ENCODE peak calls at places on chromosomes 13 and 19, in four cellular contexts. C is K562, T is HepG2, J is GM12878. S is an unnamed sample.

GRCh38 chr13:35782793-35783192 is 306.3 kb upstream of the MAB21L1 start:
- DNase-seq in C (no peak), T (no peak), J (no peak), S (no peak)

GRCh38 chr13:110771194-110771593 is 57.7 kb downstream of the ING1 start:
- DNase-seq in C (no peak), T (no peak), J (no peak), S (no peak)

GRCh38 chr19:4007836-4008539 is 452 bp downstream of the PIAS4 start:
- DNase-seq in C (peak; percentile 42), T (peak; percentile 18), J (no peak), S (no peak)

GRCh38 chr13:22592515-22592914 is 588.3 kb upstream of the SGCG start:
- DNase-seq in C (no peak), T (no peak), J (no peak), S (no peak)

GRCh38 chr13:110876592-110876991 is 38.3 kb downstream of the ANKRD10 start:
- DNase-seq in C (peak; percentile 30), T (no peak), J (no peak), S (no peak)

GRCh38 chr13:24178847-24179845 is 18.6 kb downstream of the SPATA13 start:
- DNase-seq in C (no peak), T (no peak), J (no peak), S (no peak)

GRCh38 chr13:45696610-45697226 is 5.4 kb upstream of the CBY2 start:
- DNase-seq in C (no peak), T (no peak), J (peak; percentile 64), S (no peak)

GRCh38 chr19:679418-680286 is 3.5 kb downstream of the FSTL3 start:
- DNase-seq in C (peak; percentile 61), T (no peak), J (no peak), S (no peak)

GRCh38 chr19:33168528-33168927 is 25.6 kb upstream of the LRP3 start:
- DNase-seq in C (no peak), T (no peak), J (no peak), S (no peak)

GRCh38 chr19:49552749-49553148 is 24.9 kb downstream of the RCN3 start:
- DNase-seq in C (no peak), T (no peak), J (no peak), S (no peak)

GRCh38 chr19:3660493-3661219 is 34.1 kb upstream of the CACTIN start:
- DNase-seq in C (no peak), T (no peak), J (no peak), S (no peak)

GRCh38 chr19:30549151-30549550 is 177.0 kb downstream of the ZNF536 start:
- DNase-seq in C (no peak), T (no peak), J (no peak), S (no peak)

GRCh38 chr13:39373108-39373507 is 229.9 kb downstream of the LHFPL6 start:
- DNase-seq in C (no peak), T (no peak), J (no peak), S (no peak)

GRCh38 chr19:1700733-1701663 is 48.6 kb upstream of the TCF3 start:
- DNase-seq in C (no peak), T (no peak), J (no peak), S (no peak)

GRCh38 chr19:57803594-57804325 is 11.0 kb downstream of the ZNF552 start:
- DNase-seq in C (no peak), T (peak; percentile 30), J (no peak), S (no peak)

GRCh38 chr13:30718661-30719520 is 16.5 kb upstream of the ALOX5AP start:
- DNase-seq in C (no peak), T (peak; percentile 24), J (no peak), S (no peak)

GRCh38 chr19:52170304-52170703 is 1.1 kb downstream of the ZNF836 start:
- DNase-seq in C (no peak), T (no peak), J (no peak), S (no peak)

GRCh38 chr19:50333235-50333736 is 4.1 kb upstream of the KCNC3 start:
- DNase-seq in C (peak; percentile 89), T (peak; percentile 72), J (peak; percentile 82), S (peak; percentile 82)

GRCh38 chr13:35791191-35791902 is 314.9 kb upstream of the MAB21L1 start:
- DNase-seq in C (no peak), T (no peak), J (no peak), S (no peak)

GRCh38 chr19:16051254-16052025 is 24.9 kb upstream of the TPM4 start:
- DNase-seq in C (peak; percentile 69), T (no peak), J (no peak), S (no peak)

GRCh38 chr13:50425772-50426171 is 410.5 kb downstream of the KCNRG start:
- DNase-seq in C (peak; percentile 13), T (no peak), J (no peak), S (no peak)
- TF ChIP-seq FOXK2 in C (no peak), T (no peak), J (no peak), S (no peak)

DNA sequence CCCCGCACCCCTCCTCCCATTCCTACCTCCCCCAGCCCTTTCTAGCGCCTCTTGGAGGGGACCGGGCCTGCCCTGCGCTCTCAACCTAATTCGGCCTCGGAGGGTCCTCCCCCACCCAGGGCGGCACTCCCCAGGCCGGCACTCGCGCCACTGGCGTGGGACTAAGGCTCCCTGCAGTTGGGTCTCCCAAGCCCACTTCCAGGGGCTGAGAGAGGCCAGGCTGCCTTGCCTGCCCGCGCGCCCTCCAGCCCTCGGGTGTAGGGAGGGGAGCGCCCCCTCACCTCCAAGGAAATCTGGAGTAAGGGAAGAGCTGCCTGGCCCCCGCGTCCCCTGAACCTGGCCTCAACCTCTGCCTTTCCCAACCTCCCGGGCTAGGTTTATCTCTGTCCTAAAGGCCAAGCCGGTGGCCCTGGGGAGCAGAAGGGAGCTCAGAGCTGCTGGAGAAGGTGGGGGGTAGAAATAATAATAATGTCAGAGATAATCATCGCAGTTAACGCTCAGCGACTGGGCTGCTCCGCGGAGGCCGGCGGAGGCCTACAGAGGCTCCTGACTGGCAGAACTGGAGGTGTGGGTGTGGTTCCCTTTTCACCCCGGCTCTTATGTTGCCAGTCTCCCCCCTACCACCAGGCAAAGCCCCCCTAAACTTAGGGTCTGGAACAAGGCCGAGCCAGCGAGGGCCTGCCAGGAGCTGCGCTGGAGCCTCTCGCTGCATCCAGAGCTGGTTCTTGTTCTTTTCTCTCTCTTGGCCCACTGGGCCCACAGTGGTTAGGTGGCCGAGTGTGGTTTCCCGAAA is 9.6 kb downstream of the ZIC2 start:
- DNase-seq in C (no peak), T (no peak), J (no peak), S (no peak)
- TF ChIP-seq FOXK2 in C (no peak), T (no peak), J (no peak), S (no peak)

GRCh38 chr13:98217597-98217996 is 40.5 kb upstream of the RNF113B start:
- DNase-seq in C (no peak), T (no peak), J (no peak), S (no peak)

GRCh38 chr13:98215508-98215907 is 38.4 kb upstream of the RNF113B start:
- DNase-seq in C (no peak), T (no peak), J (no peak), S (no peak)

GRCh38 chr13:98214707-98215106 is 37.6 kb upstream of the RNF113B start:
- DNase-seq in C (no peak), T (no peak), J (no peak), S (no peak)

GRCh38 chr13:98216711-98217110 is 39.6 kb upstream of the RNF113B start:
- DNase-seq in C (no peak), T (no peak), J (peak; percentile 15), S (no peak)

DNA sequence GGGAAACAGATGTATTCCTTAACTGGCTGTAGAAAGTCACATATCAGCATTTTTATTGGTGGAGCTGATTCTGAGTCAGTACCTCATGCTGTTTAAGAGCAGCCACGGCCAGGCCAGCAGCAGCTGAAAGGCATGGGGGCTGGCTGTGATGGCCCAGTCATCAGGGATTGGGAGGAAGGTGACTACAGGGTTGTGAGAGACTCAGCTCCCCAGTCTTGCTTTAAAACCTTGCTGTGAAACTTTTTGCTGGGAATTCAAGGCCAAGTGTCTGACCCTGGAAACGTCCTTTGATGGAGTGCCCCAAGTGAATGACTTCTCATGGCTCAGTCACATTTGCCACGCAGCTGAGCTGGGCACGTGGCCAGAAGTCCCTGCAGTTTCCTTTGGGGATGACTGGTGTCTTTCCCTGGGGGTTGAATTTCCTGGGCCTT is 39.1 kb upstream of the RNF113B start:
- DNase-seq in C (no peak), T (no peak), J (no peak), S (peak; percentile 45)
- TF ChIP-seq FOXK2 in C (no peak), T (no peak), J (no peak), S (no peak)

DNA sequence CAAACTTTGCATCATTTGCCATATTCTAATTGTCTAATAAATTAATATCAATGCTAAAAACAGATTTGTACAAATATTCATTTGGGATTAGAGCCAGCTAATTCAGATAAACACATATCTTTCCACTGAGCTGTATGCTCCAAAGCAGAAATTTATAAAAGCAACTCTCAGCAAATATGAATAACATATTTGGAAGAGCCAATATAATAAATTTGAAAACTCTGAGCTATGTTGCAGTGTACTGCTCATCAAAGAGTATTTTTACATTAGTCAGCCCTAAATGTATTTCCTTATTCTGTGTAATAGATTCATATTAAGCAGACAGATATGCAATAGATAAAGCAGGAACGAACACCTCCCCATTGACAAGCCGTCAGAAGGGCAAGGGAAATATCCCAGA is 970.1 kb downstream of the EFNB2 start:
- DNase-seq in C (no peak), T (no peak), J (no peak), S (no peak)
- TF ChIP-seq FOXK2 in C (no peak), T (no peak), J (no peak), S (no peak)

DNA sequence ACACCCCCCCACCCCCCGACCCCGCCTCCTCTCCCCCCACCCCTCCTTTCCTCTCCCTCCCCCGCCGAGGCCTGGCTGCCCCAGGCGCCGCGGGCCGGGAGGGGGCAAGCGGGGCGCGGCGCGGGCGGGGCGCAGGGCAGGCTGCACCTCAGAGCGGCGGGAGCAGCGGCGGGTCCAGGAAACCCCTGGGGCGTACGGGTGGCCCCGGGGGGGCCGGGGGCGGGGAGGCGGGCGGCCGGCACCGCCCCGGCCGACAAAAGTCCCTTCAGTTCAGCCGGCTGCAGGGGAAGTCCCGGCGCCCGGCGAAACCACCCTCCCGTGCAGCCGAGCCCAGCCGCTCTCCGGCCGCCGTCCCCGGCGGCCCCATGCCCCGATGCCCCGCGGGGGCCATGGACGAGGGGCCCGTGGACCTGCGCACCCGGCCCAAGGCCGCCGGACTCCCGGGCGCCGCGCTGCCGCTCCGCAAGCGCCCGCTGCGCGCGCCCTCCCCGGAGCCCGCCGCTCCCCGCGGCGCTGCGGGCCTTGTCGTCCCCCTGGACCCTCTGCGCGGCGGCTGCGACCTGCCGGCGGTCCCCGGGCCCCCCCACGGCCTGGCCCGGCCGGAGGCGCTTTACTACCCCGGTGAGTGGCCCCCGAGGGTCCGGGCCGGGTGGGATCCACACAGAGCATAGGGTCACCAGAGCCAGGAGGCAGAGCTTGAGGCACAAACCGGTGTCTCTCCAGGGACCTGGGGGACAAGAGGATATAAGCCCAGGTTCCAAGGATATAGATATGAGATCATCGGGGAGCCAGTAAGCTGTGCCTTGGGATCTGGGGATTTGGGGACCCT is at the start of gene BCL3:
- DNase-seq in C (peak; percentile 82), T (no peak), J (no peak), S (peak; percentile 46)
- TF ChIP-seq FOXK2 in C (no peak), T (no peak), J (no peak), S (no peak)

GRCh38 chr19:12626958-12627357 is 16.2 kb downstream of the ZNF791 start:
- DNase-seq in C (no peak), T (no peak), J (no peak), S (no peak)
- TF ChIP-seq FOXK2 in C (no peak), T (no peak), J (no peak), S (no peak)